ENCODE peak calls at places on chromosomes 1 and 21, in eight cellular contexts. W, R, V, E, H, U, Z and K are unnamed samples.

GRCh38 chr1:46523556-46524443 is 27.6 kb downstream of the KNCN start:
- DNase-seq in W (no peak), R (no peak), V (no peak), E (no peak), H (peak), U (no peak), Z (no peak), K (no peak)

GRCh38 chr1:187051618-187052232 is 223.0 kb downstream of the PLA2G4A start:
- DNase-seq in W (no peak), R (no peak), V (no peak), E (no peak), H (peak), U (no peak), Z (peak), K (peak)

GRCh38 chr1:16163882-16164820 is 8.3 kb upstream of the EPHA2 start:
- DNase-seq in W (peak), R (no peak), V (peak), E (no peak), H (peak), U (no peak), Z (no peak), K (no peak)

GRCh38 chr1:38455829-38456563 is 403.6 kb downstream of the RRAGC start:
- DNase-seq in W (no peak), R (no peak), V (peak), E (no peak), H (no peak), U (no peak), Z (no peak), K (no peak)

GRCh38 chr1:203346060-203346754 is 4.7 kb downstream of the FMOD start:
- DNase-seq in W (peak), R (no peak), V (no peak), E (no peak), H (no peak), U (no peak), Z (no peak), K (no peak)

GRCh38 chr1:182570611-182570970 is 18.5 kb downstream of the RNASEL start:
- DNase-seq in W (no peak), R (no peak), V (no peak), E (no peak), H (peak), U (no peak), Z (peak), K (peak)

GRCh38 chr1:10530756-10531155 is 56.0 kb downstream of the PEX14 start:
- DNase-seq in W (no peak), R (no peak), V (peak), E (no peak), H (peak), U (no peak), Z (no peak), K (no peak)

GRCh38 chr1:69814926-69815325 is 247.2 kb downstream of the LRRC7 start:
- DNase-seq in W (no peak), R (no peak), V (no peak), E (no peak), H (no peak), U (no peak), Z (no peak), K (no peak)

GRCh38 chr1:241531195-241532172 is 694 bp upstream of the KMO start:
- DNase-seq in W (no peak), R (no peak), V (no peak), E (no peak), H (peak), U (no peak), Z (no peak), K (no peak)

GRCh38 chr1:162235261-162235780 is 141.3 kb downstream of the SPATA46 start:
- DNase-seq in W (no peak), R (no peak), V (no peak), E (no peak), H (no peak), U (no peak), Z (no peak), K (no peak)

GRCh38 chr1:6007318-6008083 is 15.3 kb upstream of the NPHP4 start:
- DNase-seq in W (no peak), R (no peak), V (no peak), E (no peak), H (no peak), U (no peak), Z (no peak), K (no peak)

GRCh38 chr21:40717008-40717407 is 129.9 kb downstream of the DSCAM start:
- DNase-seq in W (no peak), R (no peak), V (no peak), E (no peak), H (no peak), U (no peak), Z (no peak), K (no peak)

GRCh38 chr1:84366786-84367185 is 31.5 kb upstream of the DNASE2B start:
- DNase-seq in W (no peak), R (no peak), V (no peak), E (no peak), H (no peak), U (no peak), Z (no peak), K (no peak)

GRCh38 chr1:156926175-156926574 is 5.7 kb downstream of the LRRC71 start:
- DNase-seq in W (no peak), R (no peak), V (peak), E (peak), H (peak), U (peak), Z (no peak), K (no peak)

GRCh38 chr1:178774263-178774662 is 49.2 kb downstream of the RALGPS2 start:
- DNase-seq in W (no peak), R (no peak), V (no peak), E (no peak), H (peak), U (no peak), Z (no peak), K (peak)

GRCh38 chr1:67687649-67688048 is 2.6 kb downstream of the GADD45A start:
- DNase-seq in W (no peak), R (no peak), V (peak), E (no peak), H (peak), U (no peak), Z (no peak), K (no peak)

GRCh38 chr1:43933386-43934278 is at the start of gene ARTN:
- DNase-seq in W (no peak), R (no peak), V (no peak), E (peak), H (peak), U (peak), Z (peak), K (no peak)

GRCh38 chr1:211591980-211592493 is 13.1 kb upstream of the SLC30A1 start:
- DNase-seq in W (no peak), R (no peak), V (peak), E (no peak), H (peak), U (no peak), Z (no peak), K (no peak)

GRCh38 chr1:15196807-15197530 is 43.4 kb downstream of the TMEM51 start:
- DNase-seq in W (no peak), R (no peak), V (no peak), E (peak), H (peak), U (peak), Z (no peak), K (no peak)

GRCh38 chr1:233440952-233441401 is 113.5 kb downstream of the MAP3K21 start:
- DNase-seq in W (no peak), R (no peak), V (peak), E (no peak), H (peak), U (peak), Z (peak), K (peak)

GRCh38 chr1:234206651-234207284 is 166.5 kb upstream of the COA6 start:
- DNase-seq in W (no peak), R (no peak), V (peak), E (no peak), H (peak), U (no peak), Z (no peak), K (no peak)

GRCh38 chr1:88768816-88769215 is 84.7 kb downstream of the PKN2 start:
- DNase-seq in W (no peak), R (no peak), V (no peak), E (no peak), H (peak), U (no peak), Z (no peak), K (no peak)

GRCh38 chr21:38948377-38948776 is 142.6 kb downstream of the ETS2 start:
- DNase-seq in W (no peak), R (no peak), V (no peak), E (no peak), H (peak), U (no peak), Z (no peak), K (no peak)

GRCh38 chr1:151829352-151830046 is 2.1 kb downstream of the RORC start:
- DNase-seq in W (no peak), R (no peak), V (no peak), E (no peak), H (no peak), U (no peak), Z (no peak), K (no peak)

GRCh38 chr1:66711420-66711819 is 40.8 kb upstream of the DYNLT5 start:
- DNase-seq in W (no peak), R (no peak), V (peak), E (no peak), H (peak), U (no peak), Z (no peak), K (no peak)

GRCh38 chr1:202135221-202135721 is 9.3 kb downstream of the ARL8A start:
- DNase-seq in W (peak), R (no peak), V (peak), E (peak), H (peak), U (peak), Z (peak), K (peak)

GRCh38 chr1:109632671-109633346 is 13.2 kb downstream of the AMPD2 start:
- DNase-seq in W (peak), R (peak), V (no peak), E (peak), H (no peak), U (peak), Z (peak), K (no peak)

GRCh38 chr1:40742363-40743061 is 41.1 kb upstream of the KCNQ4 start:
- DNase-seq in W (no peak), R (no peak), V (no peak), E (no peak), H (no peak), U (no peak), Z (no peak), K (no peak)

GRCh38 chr1:33219886-33220661 is 36.2 kb upstream of the ZNF362 start:
- DNase-seq in W (no peak), R (no peak), V (no peak), E (no peak), H (peak), U (no peak), Z (no peak), K (no peak)

GRCh38 chr1:80441664-80442063 is 1359.1 kb upstream of the ADGRL2 start:
- DNase-seq in W (no peak), R (no peak), V (no peak), E (no peak), H (no peak), U (no peak), Z (no peak), K (no peak)

GRCh38 chr1:1194723-1195122 is 11.7 kb downstream of the TNFRSF18 start:
- DNase-seq in W (no peak), R (no peak), V (no peak), E (no peak), H (no peak), U (no peak), Z (no peak), K (no peak)

GRCh38 chr1:17551755-17552234 is 12.3 kb downstream of the ARHGEF10L start:
- DNase-seq in W (no peak), R (no peak), V (no peak), E (no peak), H (peak), U (peak), Z (no peak), K (no peak)

DNA sequence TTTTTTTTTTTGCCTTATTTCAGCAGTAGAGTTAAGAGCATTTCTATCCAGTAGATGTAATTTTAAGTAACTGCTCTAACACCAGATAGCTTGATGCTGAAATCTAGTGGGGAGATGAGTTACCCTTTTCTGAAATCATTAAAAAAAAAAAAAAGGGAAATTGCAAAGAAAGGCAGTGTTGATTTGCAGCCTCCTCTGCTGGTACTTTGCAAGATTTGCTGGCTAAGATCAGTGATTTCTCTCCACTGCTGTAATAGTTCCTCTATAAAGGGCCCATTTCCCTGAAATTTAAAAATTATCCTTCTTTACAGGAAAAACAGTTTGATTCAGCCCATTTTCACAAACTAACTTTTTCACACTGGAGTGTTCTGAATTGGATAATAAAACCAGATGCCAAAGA is 120.6 kb downstream of the PTBP2 start:
- DNase-seq in W (no peak), R (no peak), V (no peak), E (no peak), H (no peak), U (no peak), Z (no peak), K (no peak)
- TF ChIP-seq CTCF in W (no peak), R (no peak), V (peak), E (no peak), H (no peak), U (no peak), Z (peak), K (no peak)

GRCh38 chr21:41871302-41872030 is 7.7 kb downstream of the PRDM15 start:
- DNase-seq in W (no peak), R (no peak), V (no peak), E (no peak), H (no peak), U (no peak), Z (no peak), K (no peak)

GRCh38 chr21:41875086-41875485 is 4.1 kb downstream of the PRDM15 start:
- DNase-seq in W (no peak), R (no peak), V (no peak), E (no peak), H (no peak), U (no peak), Z (no peak), K (no peak)

GRCh38 chr21:41874611-41875010 is 4.5 kb downstream of the PRDM15 start:
- DNase-seq in W (no peak), R (no peak), V (no peak), E (no peak), H (no peak), U (no peak), Z (no peak), K (no peak)

GRCh38 chr21:41873426-41873825 is 5.7 kb downstream of the PRDM15 start:
- DNase-seq in W (no peak), R (no peak), V (no peak), E (no peak), H (no peak), U (no peak), Z (no peak), K (no peak)

GRCh38 chr21:41873005-41873404 is 6.1 kb downstream of the PRDM15 start:
- DNase-seq in W (no peak), R (no peak), V (no peak), E (no peak), H (no peak), U (no peak), Z (no peak), K (no peak)
- TF ChIP-seq CTCF in W (no peak), R (no peak), V (peak), E (no peak), H (no peak), U (no peak), Z (no peak), K (no peak)

GRCh38 chr1:245516178-245516829 is 361.5 kb downstream of the KIF26B start:
- DNase-seq in W (no peak), R (no peak), V (no peak), E (no peak), H (no peak), U (no peak), Z (no peak), K (no peak)
- TF ChIP-seq CTCF in W (no peak), R (no peak), V (peak), E (no peak), H (no peak), U (no peak), Z (no peak), K (no peak)

GRCh38 chr1:185317886-185318310 is 855 bp upstream of the IVNS1ABP start:
- DNase-seq in W (no peak), R (peak), V (no peak), E (peak), H (peak), U (peak), Z (peak), K (peak)
- TF ChIP-seq CTCF in W (no peak), R (no peak), V (no peak), E (no peak), H (peak), U (no peak), Z (no peak), K (no peak)

DNA sequence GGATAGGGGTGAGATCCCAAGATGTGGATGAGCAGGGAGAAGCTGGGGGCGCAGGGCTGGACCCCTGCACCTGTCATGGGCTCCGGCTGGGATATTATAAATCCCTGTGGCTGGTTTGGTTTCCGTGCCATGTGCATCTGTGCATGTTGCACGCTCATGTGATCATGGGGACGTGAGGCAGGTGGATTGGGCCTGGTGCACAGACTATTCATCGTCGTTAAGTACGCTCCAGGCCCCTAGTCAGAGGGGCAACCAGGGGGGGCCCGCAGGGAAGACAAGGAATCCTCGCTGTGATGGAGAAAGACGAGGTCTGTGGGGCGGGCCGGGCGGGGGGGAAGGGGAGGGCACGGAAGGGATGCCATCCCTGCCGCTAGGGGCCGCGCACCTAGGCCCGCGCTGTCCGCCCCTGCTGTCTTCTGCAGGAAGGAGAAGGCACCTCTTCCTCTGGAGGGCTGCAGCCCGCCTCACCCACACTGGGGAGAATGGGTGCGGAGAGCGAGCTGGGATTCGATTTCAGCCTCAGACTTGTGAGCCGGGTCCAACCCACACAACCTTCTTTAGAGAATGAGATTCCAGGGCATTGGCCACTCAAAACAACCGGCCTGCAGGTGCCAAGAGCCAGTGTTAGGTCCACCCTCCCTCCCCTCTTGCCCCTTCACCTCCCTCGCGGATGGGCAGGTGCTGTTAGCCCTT is 766 bp upstream of the LRP8 start:
- DNase-seq in W (no peak), R (no peak), V (no peak), E (peak), H (no peak), U (no peak), Z (peak), K (no peak)
- TF ChIP-seq CTCF in W (peak), R (no peak), V (peak), E (no peak), H (no peak), U (no peak), Z (no peak), K (peak)

GRCh38 chr1:26177182-26177684 is at the start of gene CNKSR1:
- DNase-seq in W (no peak), R (no peak), V (no peak), E (peak), H (peak), U (peak), Z (no peak), K (no peak)
- TF ChIP-seq CTCF in W (no peak), R (no peak), V (no peak), E (no peak), H (peak), U (peak), Z (no peak), K (no peak)